ENCODE peak calls at places on chromosomes 1 and 21, in seven cellular contexts. P, Z, I, D, A, O and L are unnamed samples.

GRCh38 chr1:1397839-1398523 is 1.2 kb downstream of the CCNL2 start:
- DNase-seq in P (peak), Z (no peak), I (no peak), D (no peak), A (no peak), O (peak), L (no peak)

GRCh38 chr1:175493321-175493998 is 249.9 kb downstream of the TNR start:
- DNase-seq in P (no peak), Z (no peak), I (no peak), D (peak), A (no peak), O (no peak), L (no peak)

GRCh38 chr1:160109686-160110085 is 5.9 kb upstream of the ATP1A2 start:
- DNase-seq in P (peak), Z (no peak), I (no peak), D (no peak), A (no peak), O (no peak), L (no peak)

GRCh38 chr21:32991299-32991850 is 34.4 kb upstream of the OLIG2 start:
- DNase-seq in P (no peak), Z (no peak), I (no peak), D (no peak), A (no peak), O (no peak), L (no peak)

GRCh38 chr21:41446571-41446970 is 20.5 kb downstream of the MX1 start:
- DNase-seq in P (no peak), Z (no peak), I (no peak), D (no peak), A (no peak), O (no peak), L (no peak)

GRCh38 chr1:76314730-76315129 is 240.2 kb downstream of the ST6GALNAC3 start:
- DNase-seq in P (no peak), Z (no peak), I (no peak), D (no peak), A (no peak), O (no peak), L (no peak)

GRCh38 chr21:42294273-42294880 is 20.8 kb downstream of the TFF3 start:
- DNase-seq in P (no peak), Z (no peak), I (no peak), D (no peak), A (no peak), O (no peak), L (no peak)

GRCh38 chr1:194252189-194252588 is 1065.8 kb upstream of the B3GALT2 start:
- DNase-seq in P (peak), Z (no peak), I (no peak), D (no peak), A (no peak), O (no peak), L (no peak)

GRCh38 chr1:216462061-216462775 is 39.0 kb upstream of the USH2A start:
- DNase-seq in P (peak), Z (no peak), I (no peak), D (no peak), A (no peak), O (no peak), L (no peak)

GRCh38 chr1:52268372-52268771 is 97.6 kb downstream of the CC2D1B start:
- DNase-seq in P (peak), Z (no peak), I (no peak), D (peak), A (peak), O (peak), L (no peak)

GRCh38 chr1:29237906-29238600 is 1.7 kb downstream of the PTPRU start:
- DNase-seq in P (peak), Z (no peak), I (peak), D (peak), A (peak), O (peak), L (peak)

GRCh38 chr1:59025898-59026426 is 242.1 kb upstream of the JUN start:
- DNase-seq in P (no peak), Z (no peak), I (no peak), D (no peak), A (no peak), O (no peak), L (no peak)

GRCh38 chr1:236994450-236994849 is 9.8 kb downstream of the MT1HL1 start:
- DNase-seq in P (no peak), Z (no peak), I (no peak), D (no peak), A (no peak), O (no peak), L (no peak)

GRCh38 chr1:30106125-30106524 is 617.3 kb downstream of the MATN1 start:
- DNase-seq in P (peak), Z (no peak), I (peak), D (peak), A (peak), O (peak), L (peak)

GRCh38 chr1:96880626-96881025 is 159.0 kb downstream of the PTBP2 start:
- DNase-seq in P (peak), Z (no peak), I (no peak), D (no peak), A (no peak), O (no peak), L (no peak)

GRCh38 chr1:23837905-23838304 is 12.7 kb upstream of the HMGCL start:
- DNase-seq in P (no peak), Z (no peak), I (peak), D (peak), A (no peak), O (peak), L (no peak)

GRCh38 chr1:167936930-167937708 is at the start of gene MPC2:
- DNase-seq in P (peak), Z (peak), I (peak), D (peak), A (peak), O (peak), L (peak)

GRCh38 chr1:24948072-24948827 is 18.2 kb upstream of the RUNX3 start:
- DNase-seq in P (no peak), Z (no peak), I (no peak), D (no peak), A (no peak), O (no peak), L (no peak)

GRCh38 chr1:20555758-20556120 is 3.4 kb downstream of the FAM43B start:
- DNase-seq in P (no peak), Z (no peak), I (no peak), D (no peak), A (no peak), O (no peak), L (no peak)

GRCh38 chr1:31372961-31373896 is at the start of gene FABP3:
- DNase-seq in P (peak), Z (no peak), I (peak), D (peak), A (peak), O (peak), L (peak)

DNA sequence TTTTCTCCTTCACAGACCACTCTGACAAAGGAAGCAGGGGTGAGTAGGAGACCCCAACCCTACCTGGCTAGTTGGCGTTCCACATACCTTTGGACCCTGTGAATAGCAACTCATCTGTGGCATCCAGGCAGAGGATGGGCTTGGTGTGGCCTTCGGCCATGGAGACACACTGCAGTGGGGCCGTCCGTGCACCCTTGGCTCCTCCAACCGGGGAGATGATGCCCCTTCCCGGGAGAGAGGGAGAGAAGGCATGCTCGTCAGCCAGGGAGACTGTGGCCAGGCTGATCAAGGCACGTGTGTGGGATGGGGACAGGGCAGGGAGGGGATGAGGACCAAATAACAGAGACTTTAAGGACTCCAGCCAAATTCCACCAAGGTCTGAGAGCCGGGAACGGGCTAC is 42.6 kb downstream of the KIF21B start:
- DNase-seq in P (no peak), Z (no peak), I (no peak), D (no peak), A (no peak), O (no peak), L (no peak)
- TF ChIP-seq CTCF in P (no peak), Z (no peak), I (no peak), D (no peak), A (no peak), O (no peak), L (no peak)

GRCh38 chr1:116232989-116233514 is 121.9 kb downstream of the MAB21L3 start:
- DNase-seq in P (no peak), Z (peak), I (no peak), D (no peak), A (no peak), O (no peak), L (no peak)
- TF ChIP-seq CTCF in P (no peak), Z (peak), I (no peak), D (no peak), A (no peak), O (no peak), L (no peak)

GRCh38 chr1:165129568-165130164 is 226.8 kb downstream of the LMX1A start:
- DNase-seq in P (peak), Z (no peak), I (peak), D (peak), A (peak), O (peak), L (peak)
- TF ChIP-seq CTCF in P (peak), Z (no peak), I (peak), D (peak), A (peak), O (no peak), L (peak)

GRCh38 chr1:181746224-181746623 is 262.9 kb downstream of the CACNA1E start:
- DNase-seq in P (peak), Z (no peak), I (no peak), D (no peak), A (no peak), O (no peak), L (no peak)

GRCh38 chr1:181743878-181744312 is 260.6 kb downstream of the CACNA1E start:
- DNase-seq in P (peak), Z (no peak), I (no peak), D (no peak), A (no peak), O (no peak), L (no peak)

DNA sequence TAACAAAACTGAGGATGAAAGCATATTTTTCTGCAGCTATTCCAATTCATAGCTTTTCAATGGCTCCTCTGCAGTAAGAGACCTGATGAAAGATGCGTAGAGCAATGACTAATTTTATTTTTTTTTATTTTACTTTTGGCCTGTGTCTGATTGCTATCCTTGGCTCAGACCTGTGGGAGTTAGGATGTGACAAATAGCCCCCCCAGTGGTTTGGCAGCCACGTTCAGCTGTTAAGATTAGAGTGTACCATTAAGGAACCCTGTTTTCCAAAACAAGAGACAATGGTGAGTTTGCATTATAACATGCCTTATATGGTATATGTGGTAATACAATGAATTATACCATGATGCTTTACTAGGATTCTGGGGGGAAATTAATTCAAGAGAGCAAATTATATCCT is 264.7 kb downstream of the CACNA1E start:
- DNase-seq in P (no peak), Z (no peak), I (no peak), D (no peak), A (no peak), O (no peak), L (no peak)
- TF ChIP-seq CTCF in P (no peak), Z (no peak), I (no peak), D (no peak), A (no peak), O (no peak), L (no peak)

DNA sequence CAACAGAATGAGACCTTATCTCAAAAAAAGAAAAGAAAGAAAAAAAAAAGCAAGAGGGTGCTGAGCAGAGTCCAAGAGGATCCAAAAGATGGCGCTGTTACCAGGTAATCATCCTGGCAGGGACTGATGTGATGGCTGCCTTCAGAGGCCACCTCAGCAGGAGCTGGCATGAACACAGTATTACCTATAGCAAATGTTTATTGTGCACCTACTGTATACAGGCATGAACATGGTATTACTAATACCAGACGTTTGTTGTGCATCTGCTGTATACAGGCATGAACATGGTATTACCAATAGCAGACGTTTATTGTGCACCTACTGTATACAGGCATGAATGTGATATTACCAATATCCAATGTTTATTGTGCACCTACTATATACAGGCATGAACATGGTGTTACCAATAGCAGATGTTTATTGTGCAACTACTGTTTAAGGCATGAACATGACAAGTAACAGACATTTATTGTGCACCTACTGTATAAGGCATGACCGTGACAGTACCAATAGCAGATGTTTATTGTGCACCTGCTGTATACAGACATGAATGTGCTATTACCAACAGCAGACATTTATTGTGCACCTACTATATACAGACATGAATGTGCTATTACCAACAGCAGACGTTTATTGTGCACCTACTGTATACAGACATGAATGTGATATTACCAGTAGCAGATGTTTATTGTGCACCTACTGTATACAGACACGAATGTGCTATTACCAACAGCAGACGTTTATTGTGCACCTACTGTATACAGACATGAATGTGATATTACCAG is 115.1 kb upstream of the TMEM51 start:
- DNase-seq in P (peak), Z (no peak), I (no peak), D (peak), A (peak), O (no peak), L (peak)
- TF ChIP-seq CTCF in P (peak), Z (peak), I (no peak), D (peak), A (peak), O (no peak), L (peak)